ENCODE peak calls at places on chromosomes 7 and 10, in eight cellular contexts. I is fibroblast of lung, J is coronary artery, C is IMR-90, M is foreskin fibroblast, Q is brain microvascular endothelial cell, O is heart right ventricle, W is tibial nerve. Z is an unnamed sample.

GRCh38 chr7:8923164-8923806 is 489.9 kb downstream of the NXPH1 start:
- DNase-seq in I (no peak), J (no peak), C (no peak), M (no peak), Q (no peak), O (no peak), W (no peak), Z (no peak)

GRCh38 chr10:132878091-132878729 is 64.2 kb downstream of the CFAP46 start:
- DNase-seq in I (no peak), J (no peak), C (no peak), M (peak), Q (no peak), O (no peak), W (no peak), Z (no peak)

GRCh38 chr7:158649279-158649678 is 55.3 kb downstream of the NCAPG2 start:
- DNase-seq in I (peak), J (no peak), C (peak), M (peak), Q (peak), O (no peak), W (no peak), Z (no peak)

GRCh38 chr7:95772298-95772770 is at the start of gene DYNC1I1:
- DNase-seq in I (peak), J (no peak), C (peak), M (peak), Q (peak), O (peak), W (peak), Z (peak)

GRCh38 chr7:114354306-114354705 is 60.3 kb upstream of the FOXP2 start:
- DNase-seq in I (no peak), J (no peak), C (no peak), M (no peak), Q (no peak), O (no peak), W (no peak), Z (no peak)

GRCh38 chr10:110265573-110266193 is 39.0 kb downstream of the SMNDC1 start:
- DNase-seq in I (no peak), J (no peak), C (no peak), M (no peak), Q (no peak), O (no peak), W (no peak), Z (no peak)

GRCh38 chr10:69439813-69440506 is 11.3 kb upstream of the TSPAN15 start:
- DNase-seq in I (no peak), J (no peak), C (no peak), M (peak), Q (no peak), O (no peak), W (no peak), Z (no peak)

GRCh38 chr7:157523371-157523765 is 186.6 kb downstream of the DNAJB6 start:
- DNase-seq in I (no peak), J (no peak), C (no peak), M (no peak), Q (no peak), O (no peak), W (no peak), Z (no peak)

GRCh38 chr7:123054357-123055133 is 59.0 kb upstream of the TAS2R16 start:
- DNase-seq in I (no peak), J (no peak), C (no peak), M (no peak), Q (no peak), O (peak), W (no peak), Z (no peak)

GRCh38 chr10:123044391-123044790 is 35.6 kb downstream of the ACADSB start:
- DNase-seq in I (no peak), J (no peak), C (peak), M (peak), Q (no peak), O (no peak), W (no peak), Z (no peak)

GRCh38 chr10:24027107-24027506 is 181.8 kb upstream of the KIAA1217 start:
- DNase-seq in I (no peak), J (no peak), C (no peak), M (no peak), Q (no peak), O (no peak), W (no peak), Z (no peak)

DNA sequence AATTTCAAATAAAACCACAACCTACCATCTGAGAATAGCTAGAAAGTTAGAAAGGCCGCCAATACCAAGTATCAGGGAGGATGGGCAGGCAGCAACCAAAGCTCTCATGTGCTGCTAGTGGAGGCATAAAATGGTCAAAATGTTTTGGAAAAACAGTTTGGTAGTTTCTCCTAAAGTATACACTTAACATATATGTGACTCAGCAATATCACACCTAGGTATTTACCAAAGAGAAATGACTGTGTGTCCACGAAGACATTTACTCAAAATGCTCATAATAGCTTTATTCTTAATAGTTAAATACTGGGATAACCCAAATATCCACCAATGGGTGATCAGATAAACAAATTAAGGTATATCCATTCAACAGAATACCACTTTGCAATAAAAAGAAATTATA is 14.3 kb downstream of the RHEB start:
- DNase-seq in I (no peak), J (no peak), C (no peak), M (no peak), Q (no peak), O (no peak), W (no peak), Z (no peak)
- TF ChIP-seq CTCF in I (no peak), J (no peak), C (no peak), M (no peak), Q (no peak), O (no peak), W (no peak), Z (no peak)

DNA sequence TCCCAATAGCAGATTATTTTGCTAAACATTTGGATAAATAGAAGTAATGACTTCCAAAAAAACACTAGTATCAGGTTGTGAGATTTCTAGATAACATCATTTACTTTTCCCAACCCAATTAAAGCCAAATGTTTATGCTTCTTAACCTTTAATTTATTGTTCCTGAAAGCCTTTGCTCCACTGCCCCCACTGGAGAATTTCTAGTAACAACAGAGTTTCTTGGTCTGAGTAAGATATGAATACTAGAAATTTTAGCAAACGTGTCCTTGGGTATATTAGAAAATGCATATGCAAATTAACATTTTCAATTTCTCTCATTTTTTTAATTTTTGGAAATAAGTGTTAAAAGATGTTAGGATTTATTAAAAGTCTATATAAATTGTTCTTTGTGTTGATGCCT is 958.0 kb upstream of the PHF14 start:
- DNase-seq in I (no peak), J (no peak), C (no peak), M (no peak), Q (no peak), O (no peak), W (no peak), Z (no peak)
- TF ChIP-seq CTCF in I (no peak), J (no peak), C (no peak), M (no peak), Q (no peak), O (no peak), W (no peak), Z (no peak)

DNA sequence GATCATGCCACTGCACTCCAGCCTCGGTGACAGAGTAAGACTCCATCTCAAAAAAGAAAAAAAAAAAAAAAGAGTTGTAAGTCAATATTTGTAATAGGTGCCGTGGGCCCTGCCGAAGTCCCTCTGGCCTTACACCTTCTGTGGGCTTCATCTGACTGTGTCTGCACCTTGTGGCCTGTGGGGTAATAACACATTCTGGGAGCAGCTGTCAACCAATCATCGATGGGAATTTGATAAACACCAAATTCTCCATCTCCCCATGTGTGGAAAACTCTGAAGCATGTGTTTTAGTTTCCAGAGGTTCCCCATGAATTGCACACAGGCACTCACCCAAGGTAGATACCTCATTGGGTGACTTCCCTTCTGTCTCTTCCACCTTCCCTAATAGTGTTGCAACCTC is 10.8 kb downstream of the ZNF394 start:
- DNase-seq in I (no peak), J (no peak), C (no peak), M (no peak), Q (no peak), O (no peak), W (no peak), Z (no peak)
- TF ChIP-seq CTCF in I (no peak), J (no peak), C (no peak), M (no peak), Q (no peak), O (no peak), W (no peak), Z (no peak)

DNA sequence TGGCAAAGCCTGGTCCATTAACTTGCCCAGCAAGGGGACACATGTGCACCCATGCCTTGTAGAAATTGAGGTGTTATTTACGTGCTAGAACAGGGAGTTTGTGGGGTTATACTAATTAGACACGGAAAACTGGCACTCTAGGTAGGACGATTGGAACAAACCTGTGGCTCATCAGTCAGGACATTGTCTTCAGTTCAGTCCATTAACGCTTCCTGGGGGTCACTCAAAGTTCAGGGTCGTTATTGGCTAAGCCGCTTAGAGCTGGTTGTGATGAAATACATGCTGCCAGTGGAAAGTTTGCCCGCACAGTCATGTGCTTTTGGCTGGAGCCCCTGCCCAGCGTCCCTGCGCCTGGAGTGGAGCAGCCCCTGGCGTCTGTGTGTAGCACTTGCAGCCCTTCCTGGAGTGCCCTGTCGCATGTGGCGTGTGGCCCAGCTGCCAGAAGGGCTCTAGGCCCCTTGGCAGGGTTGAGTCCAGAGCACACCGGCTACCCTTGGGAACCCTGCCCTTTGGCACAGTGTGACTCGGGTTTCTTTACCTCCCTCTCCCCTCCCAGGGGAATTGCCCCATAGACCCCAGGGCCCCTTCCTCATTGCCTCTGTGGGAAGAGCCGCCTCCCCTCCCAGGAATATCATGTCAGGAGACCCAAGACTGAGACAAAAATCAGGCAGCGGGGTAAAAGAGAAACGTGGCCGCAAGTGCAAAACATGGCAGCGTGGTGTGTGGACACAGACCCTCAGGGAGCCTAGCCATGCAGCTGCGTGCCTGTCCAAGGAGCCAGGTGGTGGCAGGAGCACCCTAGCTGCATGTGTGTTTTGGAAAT is 9.8 kb downstream of the ZNF775 start:
- DNase-seq in I (peak), J (no peak), C (peak), M (peak), Q (no peak), O (peak), W (no peak), Z (no peak)
- TF ChIP-seq CTCF in I (peak), J (peak), C (peak), M (peak), Q (peak), O (peak), W (peak), Z (no peak)

GRCh38 chr7:69892790-69893189 is 294.5 kb downstream of the AUTS2 start:
- DNase-seq in I (no peak), J (no peak), C (no peak), M (no peak), Q (no peak), O (no peak), W (no peak), Z (no peak)
- TF ChIP-seq CTCF in I (no peak), J (no peak), C (no peak), M (no peak), Q (no peak), O (no peak), W (no peak), Z (no peak)

GRCh38 chr10:12465385-12466136 is 116.2 kb downstream of the CAMK1D start:
- DNase-seq in I (peak), J (no peak), C (peak), M (no peak), Q (no peak), O (no peak), W (no peak), Z (no peak)

GRCh38 chr10:12466701-12467100 is 117.4 kb downstream of the CAMK1D start:
- DNase-seq in I (peak), J (no peak), C (peak), M (peak), Q (peak), O (no peak), W (no peak), Z (no peak)

GRCh38 chr10:12470719-12471118 is 121.4 kb downstream of the CAMK1D start:
- DNase-seq in I (no peak), J (no peak), C (no peak), M (no peak), Q (no peak), O (no peak), W (no peak), Z (no peak)

GRCh38 chr10:12471135-12471534 is 121.8 kb downstream of the CAMK1D start:
- DNase-seq in I (no peak), J (no peak), C (no peak), M (no peak), Q (no peak), O (no peak), W (no peak), Z (no peak)

GRCh38 chr10:12469345-12469744 is 120.0 kb downstream of the CAMK1D start:
- DNase-seq in I (no peak), J (no peak), C (no peak), M (no peak), Q (no peak), O (no peak), W (no peak), Z (no peak)
- TF ChIP-seq CTCF in I (no peak), J (no peak), C (no peak), M (no peak), Q (no peak), O (no peak), W (no peak), Z (no peak)